ENCODE peak calls at places on chromosomes 3 and 15, in six cellular contexts. Q is K562, U is GM12878, Y is HCT116, L is HepG2, S is H1. V is an unnamed sample.

GRCh38 chr15:93997071-93997658 is 234.2 kb upstream of the MCTP2 start:
- DNase-seq in S (no peak), L (peak), Y (peak), U (no peak), Q (no peak), V (no peak)

GRCh38 chr15:84889313-84889990 is 5.0 kb downstream of the SLC28A1 start:
- DNase-seq in Q (no peak), L (no peak), S (no peak), U (no peak), Y (no peak), V (no peak)

GRCh38 chr3:119034256-119035013 is at the start of gene IGSF11:
- DNase-seq in Y (no peak), L (peak), U (no peak), S (peak), Q (peak), V (peak)

GRCh38 chr3:184011937-184012889 is 5.5 kb downstream of the ABCC5 start:
- DNase-seq in Y (no peak), U (no peak), L (no peak), Q (no peak), S (no peak), V (no peak)

GRCh38 chr3:194787650-194788049 is 102.0 kb downstream of the FAM43A start:
- DNase-seq in L (no peak), Q (no peak), S (no peak), U (no peak), Y (no peak), V (no peak)

GRCh38 chr15:60649845-60650548 is 171.1 kb upstream of the ICE2 start:
- DNase-seq in Q (no peak), U (peak), S (no peak), Y (no peak), L (peak), V (no peak)

GRCh38 chr3:103752986-103753385 is 1318.2 kb downstream of the ZPLD1 start:
- DNase-seq in Q (no peak), U (no peak), S (no peak), L (no peak), Y (no peak), V (no peak)

GRCh38 chr3:4245671-4246070 is 57.5 kb upstream of the SETMAR start:
- DNase-seq in U (no peak), Q (no peak), S (no peak), L (peak), Y (no peak), V (no peak)

GRCh38 chr3:69695933-69696332 is 43.3 kb upstream of the MITF start:
- DNase-seq in Y (no peak), S (no peak), U (no peak), Q (no peak), L (no peak), V (no peak)

DNA sequence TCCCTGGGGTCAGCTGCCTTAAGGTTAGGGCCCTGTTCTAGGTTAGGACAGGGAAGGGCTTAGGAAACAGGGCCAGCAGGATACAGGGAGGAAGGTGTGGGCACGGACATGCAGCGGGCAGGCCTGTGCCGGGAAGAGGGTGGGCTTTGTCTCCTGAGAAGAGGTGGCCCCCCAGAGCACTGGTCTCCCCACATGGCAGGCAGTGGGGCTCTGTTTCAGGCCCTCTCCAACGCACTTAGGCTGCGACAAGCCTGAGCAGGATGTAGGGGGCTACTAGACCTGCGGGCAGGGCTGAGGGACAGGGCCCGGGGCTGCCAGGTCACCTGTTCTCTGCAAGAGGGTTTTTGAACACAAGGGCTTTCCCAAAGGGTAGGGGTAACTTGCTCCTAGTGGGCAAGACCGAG is 33.5 kb downstream of the KLF13 start:
- DNase-seq in U (no peak), S (no peak), Y (no peak), Q (no peak), L (no peak), V (no peak)
- TF ChIP-seq ZNF274 in U (no peak), S (no peak), Y (no peak), Q (no peak), L (no peak), V (no peak)

DNA sequence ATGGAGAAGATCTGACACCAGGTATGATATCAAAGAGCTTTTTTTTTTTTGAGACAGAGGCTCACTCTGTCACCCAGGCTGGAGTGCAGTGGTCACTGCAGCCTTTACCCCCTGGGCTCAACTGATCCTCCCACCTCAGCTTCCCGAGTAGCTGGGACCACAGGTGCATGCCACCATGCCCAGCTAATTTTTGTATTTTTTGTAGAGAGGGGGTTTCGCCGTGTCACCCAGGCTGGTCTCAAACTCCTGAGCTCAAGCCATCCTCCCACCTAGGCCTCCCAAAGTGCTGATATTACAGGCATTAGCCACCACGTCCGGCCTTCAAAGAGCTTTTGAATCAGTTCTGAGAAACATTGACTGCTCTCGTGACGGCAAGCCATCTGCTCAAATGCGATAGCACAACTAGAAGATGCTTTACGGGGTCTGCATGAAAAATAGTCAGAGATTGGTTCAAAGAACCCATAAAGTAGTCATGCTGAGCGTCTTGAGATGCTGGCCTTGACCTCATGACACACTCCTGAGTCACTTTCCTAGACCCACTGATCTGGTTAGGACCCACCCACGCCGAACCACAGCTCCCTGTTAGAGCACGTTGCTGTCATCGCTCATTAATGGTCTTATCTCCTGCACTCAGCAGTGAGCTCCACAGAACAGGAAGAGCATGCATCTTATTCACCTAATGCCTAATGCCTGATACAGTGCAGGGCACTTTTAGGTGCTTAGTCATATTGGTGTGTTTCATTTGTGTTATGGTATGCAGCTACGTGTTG is 57.0 kb upstream of the NR2F2 start:
- DNase-seq in Y (peak), L (no peak), U (peak), Q (peak), S (no peak), V (no peak)
- TF ChIP-seq ZNF274 in Y (no peak), L (no peak), U (no peak), Q (no peak), S (no peak), V (no peak)

DNA sequence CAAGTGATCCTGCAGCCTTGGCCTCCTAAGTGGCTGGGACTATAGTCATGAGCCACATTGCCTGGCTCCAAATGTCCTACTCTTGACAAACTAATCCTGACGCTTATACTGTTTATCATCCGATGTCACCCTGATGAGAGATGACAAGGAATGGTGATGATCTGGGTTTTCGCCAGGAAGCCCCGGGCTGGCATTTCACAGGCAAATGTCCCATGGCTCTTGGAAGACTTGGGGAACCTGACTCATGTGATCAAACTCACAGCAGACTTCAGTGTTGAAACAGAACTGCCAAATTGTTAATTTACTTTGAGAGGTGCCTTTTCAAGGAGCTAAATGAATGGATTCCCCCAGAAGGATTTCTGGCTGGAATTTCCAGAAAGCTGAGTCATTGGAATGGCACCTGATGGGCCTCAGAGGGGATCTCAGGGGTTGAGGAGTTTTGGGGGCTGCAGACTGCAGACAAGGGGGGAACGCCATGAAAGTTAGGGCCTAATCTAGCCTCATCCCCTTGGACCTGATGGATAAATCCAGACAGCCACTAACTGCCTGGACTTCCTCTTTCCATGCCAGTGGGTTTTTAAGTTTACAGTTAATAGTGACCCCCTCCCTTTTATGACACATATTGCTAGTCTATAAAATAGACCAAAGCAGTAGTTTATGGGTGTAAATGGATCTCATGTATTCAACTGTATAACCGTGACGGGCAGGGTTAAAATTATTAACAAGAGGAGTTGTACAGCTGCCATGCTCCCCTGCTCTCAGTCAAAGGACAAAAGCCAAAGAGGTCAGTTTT is 146.6 kb downstream of the CHSY1 start:
- DNase-seq in L (no peak), Y (no peak), Q (no peak), S (no peak), U (no peak), V (peak)
- TF ChIP-seq ZNF274 in L (no peak), Y (no peak), Q (no peak), S (no peak), U (no peak), V (no peak)

GRCh38 chr3:190533511-190534282 is 19.8 kb downstream of the IL1RAP start:
- DNase-seq in Q (no peak), U (no peak), L (no peak), Y (no peak), S (no peak), V (no peak)
- TF ChIP-seq ZNF274 in Q (no peak), U (no peak), L (no peak), Y (no peak), S (no peak), V (no peak)

GRCh38 chr3:131141770-131142169 is 115.1 kb downstream of the NEK11 start:
- DNase-seq in U (no peak), Y (no peak), L (no peak), S (no peak), Q (no peak), V (no peak)

GRCh38 chr3:131143802-131144201 is 117.1 kb downstream of the NEK11 start:
- DNase-seq in S (no peak), Y (no peak), L (no peak), Q (no peak), U (no peak), V (no peak)

GRCh38 chr3:131140891-131141290 is 114.2 kb downstream of the NEK11 start:
- DNase-seq in L (no peak), S (no peak), Y (no peak), Q (no peak), U (no peak), V (no peak)

GRCh38 chr3:131147534-131147933 is 120.9 kb downstream of the NEK11 start:
- DNase-seq in L (no peak), U (no peak), S (no peak), Y (no peak), Q (no peak), V (no peak)

DNA sequence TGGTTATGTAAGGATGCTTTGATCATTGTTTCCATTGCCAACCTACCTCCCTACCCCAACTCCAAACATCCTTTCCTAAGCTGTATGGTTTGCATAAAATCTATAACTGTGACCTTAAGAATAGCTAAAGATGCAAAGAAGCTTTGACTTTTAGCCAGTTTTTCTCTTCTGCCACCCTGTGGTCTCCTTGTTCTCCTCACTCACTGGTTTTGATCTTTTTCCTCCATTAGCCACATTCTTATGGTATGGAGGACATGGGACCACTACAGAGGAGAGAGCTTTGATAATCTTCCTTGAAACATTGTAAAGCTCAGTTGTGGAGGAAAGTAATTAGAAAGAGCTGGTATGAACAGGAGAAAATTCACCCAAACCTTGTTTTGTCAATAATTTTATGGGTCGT is 115.9 kb downstream of the NEK11 start:
- DNase-seq in U (no peak), Q (no peak), L (no peak), S (no peak), Y (no peak), V (no peak)
- TF ChIP-seq ZNF274 in U (no peak), Q (no peak), L (no peak), S (no peak), Y (no peak), V (no peak)

GRCh38 chr15:79632457-79632856 is 200.3 kb downstream of the MINAR1 start:
- DNase-seq in Y (no peak), U (no peak), S (no peak), L (no peak), Q (no peak), V (no peak)

GRCh38 chr15:79641841-79642240 is 209.7 kb downstream of the MINAR1 start:
- DNase-seq in S (no peak), U (no peak), L (no peak), Y (no peak), Q (no peak), V (no peak)

GRCh38 chr15:79640206-79640605 is 208.1 kb downstream of the MINAR1 start:
- DNase-seq in U (no peak), L (peak), Q (no peak), Y (peak), S (no peak), V (no peak)

GRCh38 chr15:79635149-79635771 is 203.1 kb downstream of the MINAR1 start:
- DNase-seq in U (no peak), Y (no peak), L (peak), Q (no peak), S (no peak), V (no peak)

DNA sequence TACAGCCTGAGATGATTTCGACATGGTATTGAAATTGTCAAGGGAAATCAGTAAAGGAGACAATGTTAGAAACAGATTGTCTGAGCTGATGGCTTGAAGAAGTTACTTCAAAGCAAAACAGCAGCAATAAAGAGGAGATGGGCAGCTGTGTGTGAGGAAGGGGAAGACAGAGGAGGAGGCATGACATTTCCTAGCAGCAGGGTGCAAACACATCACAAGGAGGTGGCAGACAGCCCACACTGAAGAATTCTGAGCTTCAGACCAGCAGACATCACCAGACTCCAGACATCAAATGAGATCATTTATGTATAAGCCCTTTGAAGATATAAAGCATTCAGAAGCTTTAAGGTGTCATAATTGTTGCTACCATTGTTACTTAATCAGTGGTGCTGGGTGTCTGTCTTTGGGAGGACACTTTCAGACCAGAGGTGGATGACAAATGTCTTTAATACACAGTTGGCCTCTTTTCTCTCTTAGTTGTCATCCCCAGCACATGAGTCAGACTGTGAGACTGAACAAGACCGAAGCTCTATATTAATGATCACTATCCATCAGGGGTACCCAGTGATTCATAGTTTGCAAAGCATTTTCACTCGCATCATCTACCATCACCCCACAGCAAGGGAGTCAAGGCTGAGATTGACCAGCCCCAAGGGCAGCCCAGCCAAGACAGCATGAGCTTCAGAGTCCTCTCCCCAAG is 203.9 kb downstream of the MINAR1 start:
- DNase-seq in Y (no peak), U (no peak), Q (no peak), S (no peak), L (no peak), V (no peak)
- TF ChIP-seq ZNF274 in Y (no peak), U (no peak), Q (no peak), S (no peak), L (no peak), V (no peak)

DNA sequence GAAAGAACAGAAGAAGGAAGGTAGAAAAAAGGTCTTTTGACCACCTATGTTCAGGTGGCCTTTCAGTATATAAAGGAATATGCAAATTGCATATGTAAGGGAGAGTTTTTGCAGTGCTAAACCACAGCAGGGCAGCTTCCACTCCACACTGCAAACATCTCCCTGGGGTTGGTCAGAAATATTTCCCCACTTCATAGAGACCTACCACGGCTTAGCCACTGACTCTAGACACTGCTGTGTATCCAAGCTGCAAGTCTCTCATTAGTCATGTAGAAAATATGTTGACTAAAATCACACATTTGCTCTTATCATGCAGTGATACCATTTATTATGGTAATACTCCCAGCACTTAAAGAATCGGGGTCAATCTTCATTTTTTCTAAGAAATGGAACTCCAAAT is 214.9 kb upstream of the NR2F2 start:
- DNase-seq in U (no peak), Q (no peak), Y (no peak), L (no peak), S (no peak), V (no peak)
- TF ChIP-seq ZNF274 in U (no peak), Q (no peak), Y (no peak), L (no peak), S (no peak), V (no peak)

GRCh38 chr15:25670025-25670554 is 193.0 kb downstream of the ATP10A start:
- DNase-seq in U (no peak), Y (no peak), S (peak), Q (no peak), L (no peak), V (peak)

GRCh38 chr15:25668901-25669300 is 194.2 kb downstream of the ATP10A start:
- DNase-seq in S (no peak), L (no peak), Y (no peak), Q (no peak), U (no peak), V (no peak)

GRCh38 chr15:25671132-25671531 is 192.0 kb downstream of the ATP10A start:
- DNase-seq in S (no peak), Y (no peak), Q (no peak), L (no peak), U (no peak), V (no peak)

GRCh38 chr15:25667829-25668228 is 195.3 kb downstream of the ATP10A start:
- DNase-seq in S (no peak), Q (no peak), L (no peak), U (no peak), Y (no peak), V (no peak)

DNA sequence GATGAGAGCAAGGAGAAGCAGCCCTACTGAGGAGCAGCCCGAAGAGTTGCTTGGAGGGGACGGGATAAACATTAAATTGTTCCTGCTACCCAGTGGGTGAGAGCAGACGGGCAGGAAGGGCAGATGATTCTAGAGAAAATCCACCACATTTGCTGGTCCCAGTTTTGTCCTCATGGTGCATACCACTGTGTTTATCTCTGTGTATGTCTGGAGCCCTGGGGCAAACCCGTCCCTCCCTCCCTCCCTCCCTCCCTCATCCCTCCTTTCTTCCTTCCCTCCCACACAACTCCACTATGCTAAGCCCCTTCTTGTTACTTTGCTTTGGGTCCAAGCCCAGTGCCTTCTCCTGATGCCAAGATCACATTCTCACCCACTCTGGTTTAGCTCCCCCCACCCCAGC is 194.9 kb downstream of the ATP10A start:
- DNase-seq in U (no peak), Y (no peak), L (no peak), Q (no peak), S (no peak), V (no peak)
- TF ChIP-seq ZNF274 in U (no peak), Y (no peak), L (no peak), Q (no peak), S (no peak), V (no peak)

DNA sequence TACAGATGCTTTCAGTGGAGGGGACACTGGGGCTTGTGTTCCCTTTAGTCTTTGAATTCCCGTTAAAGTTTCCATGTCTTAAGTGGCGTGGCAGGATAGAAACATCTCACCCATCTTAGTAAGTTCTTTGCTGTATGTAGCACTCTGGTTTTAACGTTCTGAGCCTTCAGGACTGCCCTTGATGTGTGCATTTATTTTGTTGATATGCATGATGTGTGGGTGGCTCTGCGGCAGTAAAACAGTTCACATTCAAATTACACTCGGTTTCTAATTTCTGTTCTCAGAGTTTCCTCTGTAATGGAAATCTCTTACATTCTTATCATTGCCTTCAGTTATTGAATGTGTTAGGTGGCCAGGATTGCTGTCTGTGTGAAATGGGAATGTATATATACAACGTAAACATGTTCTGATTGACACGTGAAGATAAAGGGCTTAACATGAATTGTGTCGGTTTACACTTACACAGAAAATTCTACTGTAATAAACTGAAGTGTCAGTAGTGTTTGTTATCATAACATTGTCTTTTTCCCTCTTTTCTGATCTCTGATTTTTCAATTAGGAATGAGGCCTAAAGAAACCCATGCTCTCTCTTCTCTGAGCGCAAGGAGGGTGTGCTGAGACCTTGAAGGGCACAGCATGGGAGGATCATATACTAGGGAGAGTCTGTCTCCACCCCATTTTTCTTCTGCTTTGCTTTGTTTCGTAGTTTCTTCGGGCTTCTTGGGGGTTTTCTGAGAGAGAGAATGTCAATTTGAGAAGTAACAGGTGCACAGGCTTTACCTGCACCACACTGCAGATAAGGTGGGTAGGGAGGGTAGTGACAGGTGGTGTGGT is 51.5 kb downstream of the IGF1R start:
- DNase-seq in U (no peak), Q (no peak), S (no peak), L (no peak), Y (no peak), V (no peak)
- TF ChIP-seq ZNF274 in U (no peak), Q (no peak), S (no peak), L (no peak), Y (no peak), V (no peak)